ENCODE peak calls at places on chromosomes 3 and 15, in seven cellular contexts. One of them, this sample, is unnamed.

GRCh38 chr15:96586901-96587300 is 256.4 kb downstream of the NR2F2 start:
- DNase-seq in NCI-H146: no peak
- DNase-seq in trophoblast cell: no peak
- DNase-seq in cardiac muscle cell: no peak
- DNase-seq in RPMI8226: peak
- DNase-seq in stimulated activated CD4-positive, alpha-beta T cell treated with anti-CD3 and anti-CD28 coated beads, Interleukin-2, amount 100 ng/mL, for 48 hours: no peak
- DNase-seq in posterior vena cava: no peak
- DNase-seq in this sample: no peak

GRCh38 chr3:113132571-113132996 is 78.8 kb upstream of the BOC start:
- DNase-seq in NCI-H146: no peak
- DNase-seq in trophoblast cell: no peak
- DNase-seq in cardiac muscle cell: peak
- DNase-seq in RPMI8226: no peak
- DNase-seq in stimulated activated CD4-positive, alpha-beta T cell treated with anti-CD3 and anti-CD28 coated beads, Interleukin-2, amount 100 ng/mL, for 48 hours: no peak
- DNase-seq in posterior vena cava: no peak
- DNase-seq in this sample: no peak

GRCh38 chr3:100982710-100983109 is 10.5 kb downstream of the ABI3BP start:
- DNase-seq in NCI-H146: no peak
- DNase-seq in trophoblast cell: no peak
- DNase-seq in cardiac muscle cell: peak
- DNase-seq in RPMI8226: no peak
- DNase-seq in stimulated activated CD4-positive, alpha-beta T cell treated with anti-CD3 and anti-CD28 coated beads, Interleukin-2, amount 100 ng/mL, for 48 hours: no peak
- DNase-seq in posterior vena cava: peak
- DNase-seq in this sample: no peak

GRCh38 chr3:40930772-40931171 is 268.5 kb upstream of the CTNNB1 start:
- DNase-seq in NCI-H146: no peak
- DNase-seq in trophoblast cell: no peak
- DNase-seq in cardiac muscle cell: no peak
- DNase-seq in RPMI8226: no peak
- DNase-seq in stimulated activated CD4-positive, alpha-beta T cell treated with anti-CD3 and anti-CD28 coated beads, Interleukin-2, amount 100 ng/mL, for 48 hours: no peak
- DNase-seq in posterior vena cava: no peak
- DNase-seq in this sample: no peak

GRCh38 chr3:126913524-126913923 is 69.4 kb upstream of the PLXNA1 start:
- DNase-seq in NCI-H146: no peak
- DNase-seq in trophoblast cell: peak
- DNase-seq in cardiac muscle cell: no peak
- DNase-seq in RPMI8226: peak
- DNase-seq in stimulated activated CD4-positive, alpha-beta T cell treated with anti-CD3 and anti-CD28 coated beads, Interleukin-2, amount 100 ng/mL, for 48 hours: no peak
- DNase-seq in posterior vena cava: peak
- DNase-seq in this sample: no peak

GRCh38 chr15:68334661-68335124 is 57.1 kb downstream of the FEM1B start:
- DNase-seq in NCI-H146: no peak
- DNase-seq in trophoblast cell: no peak
- DNase-seq in cardiac muscle cell: peak
- DNase-seq in RPMI8226: no peak
- DNase-seq in stimulated activated CD4-positive, alpha-beta T cell treated with anti-CD3 and anti-CD28 coated beads, Interleukin-2, amount 100 ng/mL, for 48 hours: no peak
- DNase-seq in posterior vena cava: no peak
- DNase-seq in this sample: no peak

GRCh38 chr3:46664188-46664970 is 29.1 kb downstream of the ALS2CL start:
- DNase-seq in NCI-H146: no peak
- DNase-seq in trophoblast cell: no peak
- DNase-seq in cardiac muscle cell: no peak
- DNase-seq in RPMI8226: no peak
- DNase-seq in stimulated activated CD4-positive, alpha-beta T cell treated with anti-CD3 and anti-CD28 coated beads, Interleukin-2, amount 100 ng/mL, for 48 hours: no peak
- DNase-seq in posterior vena cava: no peak
- DNase-seq in this sample: peak

GRCh38 chr3:108235290-108235689 is 13.1 kb upstream of the IFT57 start:
- DNase-seq in NCI-H146: no peak
- DNase-seq in trophoblast cell: no peak
- DNase-seq in cardiac muscle cell: no peak
- DNase-seq in RPMI8226: no peak
- DNase-seq in stimulated activated CD4-positive, alpha-beta T cell treated with anti-CD3 and anti-CD28 coated beads, Interleukin-2, amount 100 ng/mL, for 48 hours: no peak
- DNase-seq in posterior vena cava: no peak
- DNase-seq in this sample: no peak

GRCh38 chr15:40246496-40247275 is 7.8 kb downstream of the PAK6 start:
- DNase-seq in NCI-H146: no peak
- DNase-seq in trophoblast cell: no peak
- DNase-seq in cardiac muscle cell: no peak
- DNase-seq in RPMI8226: no peak
- DNase-seq in stimulated activated CD4-positive, alpha-beta T cell treated with anti-CD3 and anti-CD28 coated beads, Interleukin-2, amount 100 ng/mL, for 48 hours: no peak
- DNase-seq in posterior vena cava: no peak
- DNase-seq in this sample: peak

GRCh38 chr3:177333535-177334495 is 136.5 kb upstream of the TBL1XR1 start:
- DNase-seq in NCI-H146: peak
- DNase-seq in trophoblast cell: no peak
- DNase-seq in cardiac muscle cell: peak
- DNase-seq in RPMI8226: peak
- DNase-seq in stimulated activated CD4-positive, alpha-beta T cell treated with anti-CD3 and anti-CD28 coated beads, Interleukin-2, amount 100 ng/mL, for 48 hours: no peak
- DNase-seq in posterior vena cava: peak
- DNase-seq in this sample: peak

GRCh38 chr3:172846103-172846561 is 95.6 kb downstream of the ECT2 start:
- DNase-seq in NCI-H146: peak
- DNase-seq in trophoblast cell: no peak
- DNase-seq in cardiac muscle cell: no peak
- DNase-seq in RPMI8226: no peak
- DNase-seq in stimulated activated CD4-positive, alpha-beta T cell treated with anti-CD3 and anti-CD28 coated beads, Interleukin-2, amount 100 ng/mL, for 48 hours: no peak
- DNase-seq in posterior vena cava: no peak
- DNase-seq in this sample: no peak

GRCh38 chr3:62679988-62680387 is 195.2 kb downstream of the CADPS start:
- DNase-seq in NCI-H146: no peak
- DNase-seq in trophoblast cell: no peak
- DNase-seq in cardiac muscle cell: no peak
- DNase-seq in RPMI8226: no peak
- DNase-seq in stimulated activated CD4-positive, alpha-beta T cell treated with anti-CD3 and anti-CD28 coated beads, Interleukin-2, amount 100 ng/mL, for 48 hours: no peak
- DNase-seq in posterior vena cava: no peak
- DNase-seq in this sample: no peak

GRCh38 chr15:29773000-29773399 is 49.3 kb downstream of the TJP1 start:
- DNase-seq in NCI-H146: no peak
- DNase-seq in trophoblast cell: no peak
- DNase-seq in cardiac muscle cell: no peak
- DNase-seq in RPMI8226: no peak
- DNase-seq in stimulated activated CD4-positive, alpha-beta T cell treated with anti-CD3 and anti-CD28 coated beads, Interleukin-2, amount 100 ng/mL, for 48 hours: no peak
- DNase-seq in posterior vena cava: no peak
- DNase-seq in this sample: no peak

GRCh38 chr15:45795487-45796069 is 160.7 kb downstream of the SQOR start:
- DNase-seq in NCI-H146: peak
- DNase-seq in trophoblast cell: peak
- DNase-seq in cardiac muscle cell: peak
- DNase-seq in RPMI8226: peak
- DNase-seq in stimulated activated CD4-positive, alpha-beta T cell treated with anti-CD3 and anti-CD28 coated beads, Interleukin-2, amount 100 ng/mL, for 48 hours: no peak
- DNase-seq in posterior vena cava: no peak
- DNase-seq in this sample: no peak

GRCh38 chr3:4707324-4707723 is 214.2 kb downstream of the ITPR1 start:
- DNase-seq in NCI-H146: no peak
- DNase-seq in trophoblast cell: no peak
- DNase-seq in cardiac muscle cell: no peak
- DNase-seq in RPMI8226: no peak
- DNase-seq in stimulated activated CD4-positive, alpha-beta T cell treated with anti-CD3 and anti-CD28 coated beads, Interleukin-2, amount 100 ng/mL, for 48 hours: no peak
- DNase-seq in posterior vena cava: no peak
- DNase-seq in this sample: no peak

GRCh38 chr3:113545594-113545993 is 13.2 kb downstream of the SIDT1 start:
- DNase-seq in NCI-H146: no peak
- DNase-seq in trophoblast cell: no peak
- DNase-seq in cardiac muscle cell: no peak
- DNase-seq in RPMI8226: no peak
- DNase-seq in stimulated activated CD4-positive, alpha-beta T cell treated with anti-CD3 and anti-CD28 coated beads, Interleukin-2, amount 100 ng/mL, for 48 hours: no peak
- DNase-seq in posterior vena cava: no peak
- DNase-seq in this sample: no peak

GRCh38 chr3:16728762-16729745 is 123.8 kb upstream of the DAZL start:
- DNase-seq in NCI-H146: no peak
- DNase-seq in trophoblast cell: peak
- DNase-seq in cardiac muscle cell: peak
- DNase-seq in RPMI8226: no peak
- DNase-seq in stimulated activated CD4-positive, alpha-beta T cell treated with anti-CD3 and anti-CD28 coated beads, Interleukin-2, amount 100 ng/mL, for 48 hours: no peak
- DNase-seq in posterior vena cava: no peak
- DNase-seq in this sample: no peak

GRCh38 chr3:178672263-178672662 is 136.0 kb downstream of the KCNMB2 start:
- DNase-seq in NCI-H146: no peak
- DNase-seq in trophoblast cell: no peak
- DNase-seq in cardiac muscle cell: peak
- DNase-seq in RPMI8226: no peak
- DNase-seq in stimulated activated CD4-positive, alpha-beta T cell treated with anti-CD3 and anti-CD28 coated beads, Interleukin-2, amount 100 ng/mL, for 48 hours: no peak
- DNase-seq in posterior vena cava: no peak
- DNase-seq in this sample: no peak

GRCh38 chr15:69165637-69166025 is 5.2 kb downstream of the GLCE start:
- DNase-seq in NCI-H146: no peak
- DNase-seq in trophoblast cell: no peak
- DNase-seq in cardiac muscle cell: no peak
- DNase-seq in RPMI8226: no peak
- DNase-seq in stimulated activated CD4-positive, alpha-beta T cell treated with anti-CD3 and anti-CD28 coated beads, Interleukin-2, amount 100 ng/mL, for 48 hours: no peak
- DNase-seq in posterior vena cava: no peak
- DNase-seq in this sample: no peak

GRCh38 chr3:119817964-119818363 is 36.1 kb downstream of the NR1I2 start:
- DNase-seq in NCI-H146: peak
- DNase-seq in trophoblast cell: no peak
- DNase-seq in cardiac muscle cell: no peak
- DNase-seq in RPMI8226: no peak
- DNase-seq in stimulated activated CD4-positive, alpha-beta T cell treated with anti-CD3 and anti-CD28 coated beads, Interleukin-2, amount 100 ng/mL, for 48 hours: no peak
- DNase-seq in posterior vena cava: no peak
- DNase-seq in this sample: no peak

GRCh38 chr3:172070269-172070668 is 30.9 kb downstream of the FNDC3B start:
- DNase-seq in NCI-H146: no peak
- DNase-seq in trophoblast cell: no peak
- DNase-seq in cardiac muscle cell: peak
- DNase-seq in RPMI8226: no peak
- DNase-seq in stimulated activated CD4-positive, alpha-beta T cell treated with anti-CD3 and anti-CD28 coated beads, Interleukin-2, amount 100 ng/mL, for 48 hours: no peak
- DNase-seq in posterior vena cava: no peak
- DNase-seq in this sample: no peak

GRCh38 chr15:67089218-67090193 is 24.1 kb downstream of the SMAD3 start:
- DNase-seq in NCI-H146: no peak
- DNase-seq in trophoblast cell: no peak
- DNase-seq in cardiac muscle cell: peak
- DNase-seq in RPMI8226: no peak
- DNase-seq in stimulated activated CD4-positive, alpha-beta T cell treated with anti-CD3 and anti-CD28 coated beads, Interleukin-2, amount 100 ng/mL, for 48 hours: no peak
- DNase-seq in posterior vena cava: peak
- DNase-seq in this sample: no peak

GRCh38 chr3:82354181-82354696 is 592.8 kb upstream of the GBE1 start:
- DNase-seq in NCI-H146: no peak
- DNase-seq in trophoblast cell: no peak
- DNase-seq in cardiac muscle cell: no peak
- DNase-seq in RPMI8226: peak
- DNase-seq in stimulated activated CD4-positive, alpha-beta T cell treated with anti-CD3 and anti-CD28 coated beads, Interleukin-2, amount 100 ng/mL, for 48 hours: no peak
- DNase-seq in posterior vena cava: no peak
- DNase-seq in this sample: no peak

GRCh38 chr3:182829761-182830405 is 36.6 kb downstream of the ATP11B start:
- DNase-seq in NCI-H146: no peak
- DNase-seq in trophoblast cell: peak
- DNase-seq in cardiac muscle cell: no peak
- DNase-seq in RPMI8226: no peak
- DNase-seq in stimulated activated CD4-positive, alpha-beta T cell treated with anti-CD3 and anti-CD28 coated beads, Interleukin-2, amount 100 ng/mL, for 48 hours: no peak
- DNase-seq in posterior vena cava: no peak
- DNase-seq in this sample: no peak

GRCh38 chr3:74139648-74140047 is 474.8 kb downstream of the CNTN3 start:
- DNase-seq in NCI-H146: no peak
- DNase-seq in trophoblast cell: no peak
- DNase-seq in cardiac muscle cell: no peak
- DNase-seq in RPMI8226: no peak
- DNase-seq in stimulated activated CD4-positive, alpha-beta T cell treated with anti-CD3 and anti-CD28 coated beads, Interleukin-2, amount 100 ng/mL, for 48 hours: no peak
- DNase-seq in posterior vena cava: no peak
- DNase-seq in this sample: no peak

GRCh38 chr15:90553248-90553745 is 23.6 kb downstream of the CRTC3 start:
- DNase-seq in NCI-H146: no peak
- DNase-seq in trophoblast cell: no peak
- DNase-seq in cardiac muscle cell: peak
- DNase-seq in RPMI8226: no peak
- DNase-seq in stimulated activated CD4-positive, alpha-beta T cell treated with anti-CD3 and anti-CD28 coated beads, Interleukin-2, amount 100 ng/mL, for 48 hours: no peak
- DNase-seq in posterior vena cava: no peak
- DNase-seq in this sample: no peak

GRCh38 chr3:37904614-37905047 is 43.0 kb downstream of the CTDSPL start:
- DNase-seq in NCI-H146: no peak
- DNase-seq in trophoblast cell: no peak
- DNase-seq in cardiac muscle cell: peak
- DNase-seq in RPMI8226: no peak
- DNase-seq in stimulated activated CD4-positive, alpha-beta T cell treated with anti-CD3 and anti-CD28 coated beads, Interleukin-2, amount 100 ng/mL, for 48 hours: no peak
- DNase-seq in posterior vena cava: no peak
- DNase-seq in this sample: no peak